ENCODE peak calls at places on chromosome X, in nine cellular contexts. J is foreskin fibroblast; X is choroid plexus epithelial cell; Y is T-helper 2 cell; M is lower leg skin; E is CD4-positive, CD25-positive, alpha-beta regulatory T cell; G is cardiac muscle cell; N is activated CD4-positive, CD25-positive, alpha-beta regulatory T cell; K is adipocyte. B is an unnamed sample.

GRCh38 chrX:57137481-57137880 is 284 bp upstream of the SPIN2A start:
- DNase-seq in J (peak), X (peak), Y (no peak), M (no peak), E (no peak), G (peak), N (no peak), K (peak), B (no peak)

GRCh38 chrX:11756354-11757318 is 1.4 kb upstream of the MSL3 start:
- DNase-seq in J (peak), X (peak), Y (no peak), M (no peak), E (no peak), G (no peak), N (no peak), K (peak), B (no peak)

GRCh38 chrX:489805-490204 is 103.1 kb upstream of the PPP2R3B start:
- DNase-seq in J (no peak), X (no peak), Y (no peak), M (no peak), E (no peak), G (no peak), N (no peak), K (no peak), B (no peak)

GRCh38 chrX:2955281-2955680 is 26.1 kb upstream of the ARSD start:
- DNase-seq in J (no peak), X (no peak), Y (no peak), M (no peak), E (no peak), G (no peak), N (no peak), K (no peak), B (no peak)

GRCh38 chrX:68691921-68692320 is 44.5 kb downstream of the STARD8 start:
- DNase-seq in J (no peak), X (no peak), Y (no peak), M (no peak), E (no peak), G (no peak), N (no peak), K (no peak), B (no peak)

GRCh38 chrX:119753639-119754257 is 4.6 kb upstream of the SOWAHD start:
- DNase-seq in J (no peak), X (peak), Y (peak), M (no peak), E (peak), G (peak), N (peak), K (peak), B (peak)

GRCh38 chrX:82041034-82041433 is 839.1 kb downstream of the SH3BGRL start:
- DNase-seq in J (no peak), X (no peak), Y (no peak), M (no peak), E (no peak), G (no peak), N (no peak), K (no peak), B (no peak)

GRCh38 chrX:151713859-151714258 is 2.0 kb upstream of the FATE1 start:
- DNase-seq in J (no peak), X (peak), Y (no peak), M (no peak), E (no peak), G (peak), N (no peak), K (peak), B (peak)

GRCh38 chrX:87571965-87572364 is 54.4 kb downstream of the KLHL4 start:
- DNase-seq in J (no peak), X (peak), Y (no peak), M (no peak), E (no peak), G (peak), N (no peak), K (peak), B (no peak)

GRCh38 chrX:13489451-13489850 is 80.0 kb upstream of the EGFL6 start:
- DNase-seq in J (peak), X (peak), Y (no peak), M (peak), E (no peak), G (peak), N (no peak), K (peak), B (no peak)

GRCh38 chrX:70034646-70035045 is 15.1 kb downstream of the AWAT2 start:
- DNase-seq in J (no peak), X (no peak), Y (no peak), M (no peak), E (no peak), G (no peak), N (no peak), K (no peak), B (no peak)

GRCh38 chrX:40479777-40480318 is 100.9 kb upstream of the ATP6AP2 start:
- DNase-seq in J (no peak), X (no peak), Y (no peak), M (no peak), E (no peak), G (no peak), N (no peak), K (no peak), B (no peak)

GRCh38 chrX:53682885-53683555 is 3.5 kb downstream of the HUWE1 start:
- DNase-seq in J (peak), X (peak), Y (peak), M (no peak), E (peak), G (peak), N (peak), K (peak), B (no peak)

GRCh38 chrX:107776649-107777535 is 641 bp upstream of the NCBP2L start:
- DNase-seq in J (peak), X (peak), Y (peak), M (peak), E (peak), G (peak), N (peak), K (peak), B (peak)

GRCh38 chrX:2962346-2962745 is 33.2 kb upstream of the ARSD start:
- DNase-seq in J (no peak), X (no peak), Y (no peak), M (no peak), E (no peak), G (no peak), N (no peak), K (no peak), B (no peak)

GRCh38 chrX:136130931-136131843 is 16.1 kb upstream of the FHL1 start:
- DNase-seq in J (peak), X (peak), Y (peak), M (no peak), E (no peak), G (peak), N (no peak), K (peak), B (no peak)

GRCh38 chrX:29561417-29561816 is 653.9 kb upstream of the MAGEB2 start:
- DNase-seq in J (no peak), X (peak), Y (no peak), M (no peak), E (no peak), G (peak), N (no peak), K (peak), B (no peak)

GRCh38 chrX:41475611-41476241 is 28.6 kb downstream of the NYX start:
- DNase-seq in J (no peak), X (peak), Y (no peak), M (peak), E (no peak), G (no peak), N (no peak), K (no peak), B (no peak)

GRCh38 chrX:42714981-42715688 is 62.8 kb downstream of the PPP1R2C start:
- DNase-seq in J (no peak), X (peak), Y (peak), M (no peak), E (peak), G (peak), N (peak), K (peak), B (peak)

GRCh38 chrX:69153060-69153730 is 12.1 kb downstream of the PJA1 start:
- DNase-seq in J (no peak), X (peak), Y (no peak), M (peak), E (no peak), G (peak), N (no peak), K (no peak), B (no peak)

GRCh38 chrX:12825801-12826200 is 34.6 kb downstream of the PRPS2 start:
- DNase-seq in J (peak), X (peak), Y (no peak), M (no peak), E (no peak), G (no peak), N (no peak), K (no peak), B (no peak)

GRCh38 chrX:9912341-9912740 is 54.8 kb upstream of the CLDN34 start:
- DNase-seq in J (no peak), X (no peak), Y (no peak), M (no peak), E (no peak), G (peak), N (no peak), K (peak), B (no peak)

GRCh38 chrX:48927125-48927524 is 8.3 kb upstream of the PIM2 start:
- DNase-seq in J (no peak), X (no peak), Y (no peak), M (no peak), E (no peak), G (no peak), N (no peak), K (no peak), B (no peak)

GRCh38 chrX:151973851-151974335 is 583 bp downstream of the GABRE start:
- DNase-seq in J (no peak), X (peak), Y (no peak), M (peak), E (no peak), G (no peak), N (no peak), K (peak), B (no peak)

GRCh38 chrX:30865020-30865419 is 24.0 kb downstream of the TAB3 start:
- DNase-seq in J (no peak), X (peak), Y (no peak), M (no peak), E (no peak), G (peak), N (no peak), K (no peak), B (no peak)

GRCh38 chrX:103554687-103555417 is 30.5 kb upstream of the TCEAL4 start:
- DNase-seq in J (no peak), X (peak), Y (peak), M (no peak), E (peak), G (peak), N (peak), K (peak), B (peak)

GRCh38 chrX:37060999-37061398 is 52.8 kb downstream of the FAM47C start:
- DNase-seq in J (no peak), X (peak), Y (peak), M (no peak), E (no peak), G (peak), N (no peak), K (peak), B (peak)

GRCh38 chrX:37783284-37783683 is 3.4 kb downstream of the CYBB start:
- DNase-seq in J (no peak), X (no peak), Y (no peak), M (no peak), E (no peak), G (no peak), N (no peak), K (no peak), B (no peak)

GRCh38 chrX:149522914-149523313 is 17.8 kb upstream of the IDS start:
- DNase-seq in J (no peak), X (no peak), Y (no peak), M (no peak), E (no peak), G (no peak), N (no peak), K (no peak), B (no peak)

GRCh38 chrX:119541188-119541587 is 24.0 kb downstream of the STEEP1 start:
- DNase-seq in J (peak), X (peak), Y (no peak), M (no peak), E (no peak), G (peak), N (no peak), K (peak), B (no peak)

GRCh38 chrX:106917830-106918500 is 2.2 kb upstream of the CLDN2 start:
- DNase-seq in J (peak), X (peak), Y (peak), M (no peak), E (peak), G (peak), N (no peak), K (no peak), B (peak)

GRCh38 chrX:8244301-8244700 is 73.2 kb upstream of the VCX2 start:
- DNase-seq in J (no peak), X (no peak), Y (no peak), M (no peak), E (no peak), G (peak), N (no peak), K (no peak), B (no peak)

GRCh38 chrX:92247076-92247475 is 467.9 kb downstream of the PCDH11X start:
- DNase-seq in J (no peak), X (no peak), Y (no peak), M (no peak), E (no peak), G (peak), N (no peak), K (no peak), B (no peak)